ENCODE peak calls at places on chromosomes 1 and 21, in eight cellular contexts. R, H, X, O, V, E, D and M are unnamed samples.
A peak's percentile ranks its signal among the peaks of the same experiment; 100 is the strongest.

GRCh38 chr1:86757272-86757984 is 53.1 kb downstream of the SH3GLB1 start:
- DNase-seq in R (peak; percentile 62), H (no peak), X (peak; percentile 94), O (no peak), V (no peak), E (no peak), D (peak; percentile 45), M (no peak)

GRCh38 chr1:185373813-185374524 is 56.9 kb upstream of the IVNS1ABP start:
- DNase-seq in R (no peak), H (no peak), X (peak; percentile 9), O (peak; percentile 37), V (no peak), E (no peak), D (peak; percentile 36), M (no peak)

GRCh38 chr1:78536427-78536826 is 45.7 kb downstream of the PTGFR start:
- DNase-seq in R (no peak), H (peak; percentile 18), X (no peak), O (peak; percentile 66), V (no peak), E (no peak), D (peak; percentile 82), M (no peak)

GRCh38 chr1:203867816-203868215 is 6.4 kb downstream of the SNRPE start:
- DNase-seq in R (no peak), H (no peak), X (peak; percentile 4), O (peak; percentile 61), V (no peak), E (no peak), D (no peak), M (no peak)

GRCh38 chr1:206693029-206693428 is 8.3 kb downstream of the MAPKAPK2 start:
- DNase-seq in R (no peak), H (no peak), X (peak; percentile 79), O (no peak), V (no peak), E (no peak), D (peak; percentile 85), M (no peak)

GRCh38 chr1:45037456-45037855 is 25.4 kb downstream of the UROD start:
- DNase-seq in R (no peak), H (no peak), X (peak; percentile 18), O (peak; percentile 14), V (no peak), E (no peak), D (peak; percentile 29), M (no peak)

GRCh38 chr1:215056584-215056983 is 26.0 kb upstream of the KCNK2 start:
- DNase-seq in R (no peak), H (no peak), X (peak; percentile 11), O (peak; percentile 32), V (no peak), E (no peak), D (peak; percentile 82), M (no peak)

GRCh38 chr21:37683396-37684114 is 232.7 kb downstream of the KCNJ6 start:
- DNase-seq in R (no peak), H (no peak), X (no peak), O (no peak), V (no peak), E (no peak), D (no peak), M (no peak)

GRCh38 chr1:117044217-117044616 is 15.9 kb upstream of the TTF2 start:
- DNase-seq in R (no peak), H (no peak), X (no peak), O (no peak), V (no peak), E (no peak), D (no peak), M (no peak)
- TF ChIP-seq CTCF in R (no peak), H (no peak), X (no peak), O (no peak), V (no peak), E (no peak), D (no peak), M (no peak)

DNA sequence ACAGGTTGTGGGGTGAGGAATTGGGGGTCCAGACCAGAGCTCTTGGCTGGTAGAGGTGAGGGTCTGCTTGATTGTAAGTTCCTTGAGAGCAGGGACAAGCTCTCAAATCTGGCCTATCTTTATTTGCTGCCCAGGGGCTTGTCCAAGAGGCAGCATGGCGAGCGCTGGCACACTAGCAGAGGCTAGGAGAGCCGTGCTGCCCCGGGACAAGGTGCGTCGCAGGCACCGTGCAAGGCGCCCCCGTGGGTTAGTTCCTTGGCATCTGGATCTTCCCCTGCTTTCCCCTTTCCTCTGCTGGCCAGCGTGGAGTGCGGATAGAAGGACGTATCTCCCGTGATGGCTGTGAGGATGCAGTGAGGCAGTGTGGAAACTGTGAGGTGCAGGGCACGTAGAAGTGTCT is 106.0 kb downstream of the ARHGEF10L start:
- DNase-seq in R (no peak), H (no peak), X (no peak), O (no peak), V (no peak), E (no peak), D (no peak), M (no peak)
- H3K27ac ChIP-seq in R (no peak overlapping the region), H (no peak overlapping the region), X (no peak overlapping the region), O (no peak overlapping the region), V (no peak overlapping the region), E (no peak overlapping the region), D (no peak overlapping the region), M (no peak overlapping the region)

GRCh38 chr1:213666113-213666512 is 321.7 kb upstream of the PROX1 start:
- DNase-seq in R (no peak), H (no peak), X (no peak), O (no peak), V (no peak), E (no peak), D (no peak), M (no peak)
- TF ChIP-seq CTCF in R (no peak), H (no peak), X (no peak), O (peak; percentile 26), V (no peak), E (no peak), D (no peak), M (no peak)

GRCh38 chr1:218463194-218464156 is 118.3 kb downstream of the TGFB2 start:
- DNase-seq in R (no peak), H (no peak), X (peak; percentile 77), O (peak; percentile 62), V (no peak), E (peak; percentile 70), D (peak; percentile 79), M (peak; percentile 44)
- H3K27ac ChIP-seq in R (no peak overlapping the region), H (peak overlapping the region; percentile 69), X (peak overlapping the region; percentile 71), O (no peak overlapping the region), V (no peak overlapping the region), E (peak overlapping the region; percentile 63), D (peak overlapping the region; percentile 48), M (peak overlapping the region; percentile 75)

DNA sequence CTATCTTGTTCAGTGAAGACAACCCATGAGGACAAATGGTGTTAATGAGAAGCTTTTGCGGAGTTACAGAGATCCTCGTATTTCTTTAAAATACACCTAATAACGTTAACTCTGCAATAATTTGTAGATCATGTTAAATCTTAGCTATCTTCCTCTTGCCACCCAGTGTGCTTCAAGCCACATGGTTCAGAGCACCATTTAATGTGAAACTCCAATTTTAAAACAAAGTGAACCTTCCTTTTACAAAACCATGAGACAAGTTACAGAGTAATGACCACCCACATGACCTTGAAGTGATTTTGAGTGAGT is 1.7 kb upstream of the KCNE2 start:
- DNase-seq in R (no peak), H (no peak), X (no peak), O (no peak), V (no peak), E (no peak), D (no peak), M (no peak)
- TF ChIP-seq CTCF in R (no peak), H (no peak), X (no peak), O (no peak), V (peak; percentile 46), E (no peak), D (no peak), M (peak; percentile 56)

GRCh38 chr1:180584869-180585268 is 26.1 kb downstream of the OVAAL start:
- DNase-seq in R (no peak), H (no peak), X (no peak), O (no peak), V (no peak), E (no peak), D (no peak), M (no peak)
- H3K27ac ChIP-seq in R (no peak overlapping the region), H (peak overlapping the region; percentile 82), X (no peak overlapping the region), O (peak overlapping the region; percentile 65), V (no peak overlapping the region), E (no peak overlapping the region), D (peak overlapping the region; percentile 32), M (peak overlapping the region; percentile 94)

GRCh38 chr1:26419494-26419893 is 8.9 kb downstream of the LIN28A start:
- DNase-seq in R (no peak), H (no peak), X (no peak), O (no peak), V (no peak), E (no peak), D (no peak), M (no peak)

GRCh38 chr1:26412180-26412840 is 1.7 kb downstream of the LIN28A start:
- DNase-seq in R (peak; percentile 39), H (no peak), X (no peak), O (no peak), V (no peak), E (peak; percentile 94), D (no peak), M (no peak)

GRCh38 chr1:26418865-26419349 is 8.3 kb downstream of the LIN28A start:
- DNase-seq in R (no peak), H (no peak), X (peak; percentile 17), O (no peak), V (no peak), E (peak; percentile 97), D (no peak), M (no peak)

GRCh38 chr1:26413031-26413430 is 2.4 kb downstream of the LIN28A start:
- DNase-seq in R (no peak), H (no peak), X (no peak), O (no peak), V (no peak), E (peak; percentile 50), D (no peak), M (no peak)

GRCh38 chr1:26417111-26417510 is 6.5 kb downstream of the LIN28A start:
- DNase-seq in R (peak; percentile 74), H (peak; percentile 21), X (peak; percentile 78), O (peak; percentile 75), V (peak; percentile 92), E (peak; percentile 94), D (peak; percentile 64), M (peak; percentile 73)
- TF ChIP-seq CTCF in R (peak; percentile 90), H (peak; percentile 92), X (peak; percentile 92), O (peak; percentile 86), V (peak; percentile 79), E (peak; percentile 89), D (peak; percentile 78), M (peak; percentile 86)

DNA sequence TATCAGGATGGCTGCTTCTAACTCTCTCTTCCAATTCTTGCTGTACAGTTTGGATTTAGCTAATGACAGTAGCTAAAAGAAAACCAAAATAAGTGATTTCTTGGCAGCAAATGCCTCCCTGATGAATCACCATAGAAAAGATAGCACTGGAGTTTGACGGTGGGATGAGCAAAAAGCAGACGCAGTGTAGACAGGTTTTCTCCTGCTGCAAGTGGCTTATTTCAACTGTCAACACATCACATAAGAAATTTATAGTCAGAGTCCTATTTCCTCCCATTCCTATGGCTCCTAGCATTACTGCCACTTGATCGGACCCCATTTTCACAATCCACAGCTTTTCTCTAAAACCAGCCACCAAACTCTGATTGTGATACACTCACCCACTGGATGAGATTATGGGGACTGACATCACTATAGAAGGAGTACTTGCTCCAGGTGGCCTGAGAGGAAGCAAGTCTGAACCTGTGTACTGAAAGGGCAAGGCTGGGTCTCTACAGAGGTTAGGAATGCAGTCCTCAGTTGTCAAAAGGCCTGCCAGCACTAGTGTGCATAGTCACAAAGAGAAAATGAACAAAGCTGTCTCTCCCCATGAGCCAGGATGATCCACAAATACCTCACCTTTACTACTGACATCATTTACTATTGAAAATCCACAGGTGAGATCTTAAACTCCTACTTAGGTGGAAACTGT is 359.8 kb downstream of the LTN1 start:
- DNase-seq in R (no peak), H (no peak), X (peak; percentile 68), O (peak; percentile 100), V (no peak), E (peak; percentile 50), D (peak; percentile 83), M (peak; percentile 86)
- H3K27ac ChIP-seq in R (no peak overlapping the region), H (peak overlapping the region; percentile 68), X (peak overlapping the region; percentile 61), O (peak overlapping the region; percentile 98), V (no peak overlapping the region), E (no peak overlapping the region), D (peak overlapping the region; percentile 62), M (no peak overlapping the region)